ENCODE peak calls at places on chromosomes 1 and 21, in six cellular contexts. K is astrocyte of the spinal cord; R is right lobe of liver; C is GM12864; U is CD8-positive, alpha-beta T cell; Z is heart right ventricle. Y is an unnamed sample.

GRCh38 chr1:185672719-185673360 is 61.4 kb upstream of the HMCN1 start:
- DNase-seq in K (no peak), R (no peak), C (no peak), U (no peak), Z (no peak), Y (no peak)

GRCh38 chr1:204417231-204417997 is 5.8 kb upstream of the PPP1R15B start:
- DNase-seq in K (peak; percentile 90), R (peak; percentile 65), C (no peak), U (no peak), Z (peak; percentile 25), Y (peak; percentile 90)

GRCh38 chr1:10299174-10299573 is 88.8 kb downstream of the KIF1B start:
- DNase-seq in K (no peak), R (no peak), C (no peak), U (no peak), Z (no peak), Y (no peak)

GRCh38 chr21:32143222-32143939 is 135.5 kb downstream of the MIS18A start:
- DNase-seq in K (peak; percentile 42), R (no peak), C (no peak), U (no peak), Z (peak; percentile 29), Y (no peak)

GRCh38 chr1:47688161-47688560 is 250.3 kb downstream of the FOXD2 start:
- DNase-seq in K (no peak), R (no peak), C (no peak), U (peak; percentile 31), Z (no peak), Y (no peak)

GRCh38 chr21:31410763-31411278 is 66.8 kb upstream of the TIAM1 start:
- DNase-seq in K (no peak), R (no peak), C (no peak), U (no peak), Z (no peak), Y (no peak)

GRCh38 chr1:234771642-234772344 is 161.8 kb upstream of the IRF2BP2 start:
- DNase-seq in K (no peak), R (no peak), C (no peak), U (peak; percentile 45), Z (no peak), Y (no peak)

GRCh38 chr1:222250376-222250775 is 297.5 kb downstream of the HHIPL2 start:
- DNase-seq in K (no peak), R (no peak), C (no peak), U (no peak), Z (no peak), Y (no peak)

GRCh38 chr21:43312751-43313169 is 114.2 kb downstream of the SIK1 start:
- DNase-seq in K (no peak), R (peak; percentile 16), C (peak; percentile 45), U (no peak), Z (no peak), Y (no peak)

GRCh38 chr1:7686301-7686850 is 84.7 kb upstream of the VAMP3 start:
- DNase-seq in K (no peak), R (no peak), C (no peak), U (no peak), Z (no peak), Y (no peak)

GRCh38 chr1:154975409-154976205 is 1.1 kb downstream of the CKS1B start:
- DNase-seq in K (peak; percentile 61), R (peak; percentile 73), C (peak; percentile 59), U (peak; percentile 69), Z (peak; percentile 45), Y (peak; percentile 74)

GRCh38 chr1:65804584-65804983 is 11.9 kb downstream of the PDE4B start:
- DNase-seq in K (no peak), R (no peak), C (no peak), U (no peak), Z (no peak), Y (no peak)

GRCh38 chr1:50633465-50633864 is 210.2 kb upstream of the DMRTA2 start:
- DNase-seq in K (no peak), R (no peak), C (no peak), U (no peak), Z (no peak), Y (no peak)

GRCh38 chr1:240462277-240462676 is 149.7 kb downstream of the GREM2 start:
- DNase-seq in K (no peak), R (no peak), C (no peak), U (no peak), Z (no peak), Y (no peak)

GRCh38 chr21:44944596-44944995 is 4.8 kb downstream of the SLX9 start:
- DNase-seq in K (no peak), R (no peak), C (no peak), U (no peak), Z (no peak), Y (no peak)

GRCh38 chr1:43285269-43285986 is at the start of gene C1orf210:
- DNase-seq in K (no peak), R (peak; percentile 70), C (no peak), U (no peak), Z (no peak), Y (no peak)

GRCh38 chr1:90114521-90115141 is 119.7 kb downstream of the ZNF326 start:
- DNase-seq in K (peak; percentile 59), R (no peak), C (peak; percentile 4), U (no peak), Z (no peak), Y (peak; percentile 74)

GRCh38 chr1:223712184-223712855 is at the start of gene CAPN2:
- DNase-seq in K (peak; percentile 84), R (peak; percentile 90), C (no peak), U (peak; percentile 76), Z (peak; percentile 89), Y (peak; percentile 84)

GRCh38 chr1:46558141-46558963 is 6.9 kb upstream of the KNCN start:
- DNase-seq in K (no peak), R (no peak), C (no peak), U (no peak), Z (no peak), Y (no peak)

GRCh38 chr1:211484738-211485479 is 7.1 kb downstream of the RD3 start:
- DNase-seq in K (no peak), R (no peak), C (no peak), U (no peak), Z (no peak), Y (no peak)

GRCh38 chr1:246785536-246786111 is 61.4 kb downstream of the SCCPDH start:
- DNase-seq in K (no peak), R (no peak), C (no peak), U (no peak), Z (no peak), Y (no peak)

GRCh38 chr1:39177641-39178040 is 26.9 kb upstream of the MACF1 start:
- DNase-seq in K (no peak), R (no peak), C (no peak), U (no peak), Z (no peak), Y (no peak)

GRCh38 chr1:11571906-11572616 is 82.2 kb downstream of the FBXO2 start:
- DNase-seq in K (no peak), R (no peak), C (no peak), U (no peak), Z (no peak), Y (no peak)

GRCh38 chr1:153231363-153231762 is 14.0 kb downstream of the PRR9 start:
- DNase-seq in K (no peak), R (no peak), C (no peak), U (no peak), Z (no peak), Y (no peak)

GRCh38 chr1:115609021-115609420 is 32.7 kb upstream of the VANGL1 start:
- DNase-seq in K (no peak), R (no peak), C (no peak), U (no peak), Z (no peak), Y (no peak)

GRCh38 chr1:154178006-154178405 is 13.9 kb downstream of the TPM3 start:
- DNase-seq in K (no peak), R (no peak), C (no peak), U (no peak), Z (no peak), Y (no peak)

GRCh38 chr1:230519246-230519645 is 93.1 kb upstream of the PGBD5 start:
- DNase-seq in K (no peak), R (no peak), C (no peak), U (no peak), Z (no peak), Y (no peak)

GRCh38 chr1:168387781-168388760 is 107.4 kb downstream of the TBX19 start:
- DNase-seq in K (no peak), R (no peak), C (no peak), U (no peak), Z (no peak), Y (no peak)

GRCh38 chr1:22295856-22296255 is 153.0 kb upstream of the WNT4 start:
- DNase-seq in K (no peak), R (no peak), C (no peak), U (no peak), Z (no peak), Y (no peak)

GRCh38 chr1:171984850-171985485 is 143.7 kb downstream of the DNM3 start:
- DNase-seq in K (peak; percentile 38), R (no peak), C (peak; percentile 16), U (no peak), Z (no peak), Y (peak; percentile 57)

GRCh38 chr1:98884864-98885263 is 119.8 kb downstream of the PLPPR5 start:
- DNase-seq in K (no peak), R (no peak), C (no peak), U (no peak), Z (no peak), Y (no peak)
- TF ChIP-seq CTCF in K (no peak), R (no peak), C (no peak), U (no peak), Z (no peak), Y (no peak)

DNA sequence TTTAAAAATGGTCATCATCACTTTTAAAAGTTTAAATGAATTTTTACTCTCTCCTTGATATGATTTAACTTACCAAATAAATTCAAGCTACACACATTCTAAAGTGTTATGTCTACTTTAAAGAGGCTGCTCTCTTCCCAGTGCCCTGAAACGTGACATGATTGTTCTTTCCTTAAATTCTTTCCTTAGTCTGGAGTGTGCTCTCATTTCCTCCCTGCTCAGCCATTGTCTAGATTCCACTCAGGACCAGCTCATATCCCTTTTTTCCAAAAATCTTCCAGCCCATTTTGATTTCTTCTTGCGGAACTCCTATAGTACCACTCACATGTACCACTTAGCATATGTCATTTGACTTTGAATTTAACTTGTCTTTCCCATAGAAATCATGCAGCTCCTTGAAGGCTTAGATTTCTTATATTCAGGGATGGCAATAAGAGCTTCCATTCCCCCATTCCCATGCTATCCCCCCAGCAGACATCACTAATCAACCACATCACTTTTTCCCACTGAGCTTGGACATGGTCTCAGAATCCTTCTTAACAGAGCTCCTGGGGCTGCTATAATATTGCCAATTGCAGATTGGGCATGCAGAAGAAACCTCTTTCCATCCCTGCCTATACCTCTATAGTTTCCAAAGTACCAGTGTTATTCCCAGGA is 54.7 kb upstream of the ITPKB start:
- DNase-seq in K (no peak), R (no peak), C (no peak), U (no peak), Z (no peak), Y (peak; percentile 5)
- H3K4me3 ChIP-seq in K (no peak overlapping the region), R (no peak overlapping the region), C (no peak overlapping the region), U (no peak overlapping the region), Z (no peak overlapping the region), Y (no peak overlapping the region)

DNA sequence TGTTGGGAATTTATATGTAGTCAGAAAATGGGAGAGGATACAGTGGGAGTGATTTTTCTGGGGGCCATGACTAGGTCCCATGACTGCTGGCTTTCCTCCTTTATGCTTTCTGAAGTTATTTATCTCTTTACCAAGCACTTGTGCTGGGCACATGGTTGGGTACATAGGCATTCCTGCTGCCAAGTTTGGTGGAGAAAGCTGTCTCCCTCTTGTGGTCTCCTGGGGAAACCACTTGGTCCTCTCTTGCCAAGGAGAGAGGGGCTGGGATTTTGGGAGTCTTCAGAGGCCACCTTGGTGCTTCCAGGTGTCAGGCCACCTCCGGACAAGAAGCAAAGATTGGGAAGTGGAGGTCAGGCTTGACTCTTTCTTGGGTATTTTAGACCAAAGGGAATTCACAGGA is 120.2 kb upstream of the KCNE2 start:
- DNase-seq in K (peak; percentile 15), R (no peak), C (no peak), U (no peak), Z (no peak), Y (peak; percentile 42)
- TF ChIP-seq CTCF in K (peak; percentile 67), R (peak; percentile 52), C (peak; percentile 63), U (no peak), Z (no peak), Y (peak; percentile 73)

GRCh38 chr1:55339681-55340080 is 124.5 kb upstream of the USP24 start:
- DNase-seq in K (no peak), R (no peak), C (no peak), U (no peak), Z (no peak), Y (no peak)
- H3K4me3 ChIP-seq in K (no peak overlapping the region), R (no peak overlapping the region), C (no peak overlapping the region), U (no peak overlapping the region), Z (no peak overlapping the region), Y (no peak overlapping the region)

Y was measured in cardiac fibroblast.